ENCODE peak calls at places on chromosomes 2 and 18, in eight cellular contexts. Q is cardiac muscle cell, M is kidney epithelial cell, F is fibroblast of lung, H is right lobe of liver, S is tibial artery, W is IMR-90, B is upper lobe of left lung. R is an unnamed sample.

GRCh38 chr2:33719067-33719466 is 120.0 kb upstream of the FAM98A start:
- DNase-seq in Q (no peak), M (no peak), F (no peak), H (no peak), S (no peak), W (no peak), B (no peak), R (no peak)

GRCh38 chr2:15943378-15943851 is 3.1 kb downstream of the MYCN start:
- DNase-seq in Q (peak), M (no peak), F (no peak), H (no peak), S (no peak), W (no peak), B (no peak), R (no peak)

GRCh38 chr2:233430091-233430490 is 75.8 kb downstream of the DGKD start:
- DNase-seq in Q (no peak), M (no peak), F (no peak), H (no peak), S (no peak), W (peak), B (no peak), R (no peak)

GRCh38 chr2:198113316-198113715 is 308.9 kb downstream of the PLCL1 start:
- DNase-seq in Q (no peak), M (no peak), F (no peak), H (no peak), S (no peak), W (no peak), B (no peak), R (no peak)

GRCh38 chr2:132567682-132568081 is 102.3 kb downstream of the LYPD1 start:
- DNase-seq in Q (no peak), M (no peak), F (no peak), H (no peak), S (no peak), W (no peak), B (no peak), R (no peak)

GRCh38 chr2:47201224-47201623 is 46.1 kb upstream of the STPG4 start:
- DNase-seq in Q (no peak), M (no peak), F (peak), H (no peak), S (no peak), W (peak), B (no peak), R (peak)

GRCh38 chr2:20186078-20186854 is 38.7 kb downstream of the SDC1 start:
- DNase-seq in Q (peak), M (peak), F (no peak), H (peak), S (no peak), W (peak), B (peak), R (peak)

GRCh38 chr2:203675086-203675485 is 31.4 kb upstream of the CD28 start:
- DNase-seq in Q (no peak), M (no peak), F (no peak), H (no peak), S (no peak), W (peak), B (no peak), R (peak)

GRCh38 chr2:231926180-231926741 is at the start of gene NPPC:
- DNase-seq in Q (peak), M (no peak), F (peak), H (no peak), S (peak), W (peak), B (no peak), R (peak)

GRCh38 chr2:121907905-121908304 is 152.5 kb downstream of the TSN start:
- DNase-seq in Q (peak), M (no peak), F (no peak), H (no peak), S (peak), W (no peak), B (no peak), R (no peak)

GRCh38 chr18:42850174-42850766 is 265.2 kb downstream of the RIT2 start:
- DNase-seq in Q (no peak), M (no peak), F (no peak), H (no peak), S (no peak), W (no peak), B (no peak), R (no peak)

GRCh38 chr2:54691439-54692135 is 31.9 kb upstream of the EML6 start:
- DNase-seq in Q (no peak), M (no peak), F (no peak), H (no peak), S (no peak), W (no peak), B (no peak), R (no peak)

GRCh38 chr18:57748770-57749603 is 54.1 kb downstream of the ATP8B1 start:
- DNase-seq in Q (no peak), M (peak), F (peak), H (no peak), S (no peak), W (peak), B (peak), R (peak)

GRCh38 chr2:150997702-150998480 is 263.8 kb downstream of the RBM43 start:
- DNase-seq in Q (no peak), M (no peak), F (peak), H (no peak), S (no peak), W (no peak), B (no peak), R (no peak)

GRCh38 chr2:105410554-105410953 is 11.7 kb upstream of the FHL2 start:
- DNase-seq in Q (no peak), M (no peak), F (no peak), H (no peak), S (no peak), W (peak), B (no peak), R (peak)

GRCh38 chr2:144948205-144948855 is 428.4 kb upstream of the ZEB2 start:
- DNase-seq in Q (no peak), M (no peak), F (no peak), H (no peak), S (no peak), W (no peak), B (no peak), R (no peak)

GRCh38 chr2:12741361-12741760 is 24.6 kb downstream of the TRIB2 start:
- DNase-seq in Q (no peak), M (no peak), F (no peak), H (no peak), S (no peak), W (no peak), B (no peak), R (no peak)

GRCh38 chr2:39099820-39100728 is 20.8 kb downstream of the SOS1 start:
- DNase-seq in Q (no peak), M (no peak), F (no peak), H (no peak), S (no peak), W (peak), B (no peak), R (peak)

GRCh38 chr2:95799892-95800291 is 191.7 kb downstream of the ANKRD36C start:
- DNase-seq in Q (no peak), M (no peak), F (no peak), H (peak), S (no peak), W (no peak), B (no peak), R (no peak)

GRCh38 chr2:112698834-112699515 is 21.8 kb upstream of the NT5DC4 start:
- DNase-seq in Q (no peak), M (no peak), F (no peak), H (no peak), S (no peak), W (no peak), B (no peak), R (no peak)

GRCh38 chr2:151021747-151022450 is 239.8 kb downstream of the RBM43 start:
- DNase-seq in Q (no peak), M (no peak), F (no peak), H (no peak), S (no peak), W (no peak), B (no peak), R (peak)

GRCh38 chr2:38620282-38620977 is 17.7 kb upstream of the HNRNPLL start:
- DNase-seq in Q (no peak), M (no peak), F (peak), H (no peak), S (no peak), W (peak), B (no peak), R (peak)

GRCh38 chr18:49020621-49021021 is 69.9 kb upstream of the SMAD7 start:
- DNase-seq in Q (no peak), M (no peak), F (no peak), H (no peak), S (no peak), W (peak), B (peak), R (peak)

GRCh38 chr2:11329759-11330158 is 14.7 kb downstream of the ROCK2 start:
- DNase-seq in Q (no peak), M (no peak), F (peak), H (no peak), S (no peak), W (peak), B (no peak), R (peak)

GRCh38 chr2:228048838-228049490 is 132.5 kb downstream of the SPHKAP start:
- DNase-seq in Q (peak), M (no peak), F (peak), H (no peak), S (no peak), W (peak), B (peak), R (peak)

GRCh38 chr2:148936857-148937450 is 61.9 kb downstream of the KIF5C start:
- DNase-seq in Q (no peak), M (no peak), F (no peak), H (no peak), S (no peak), W (no peak), B (no peak), R (peak)

GRCh38 chr2:59774821-59775463 is 778.5 kb downstream of the BCL11A start:
- DNase-seq in Q (no peak), M (no peak), F (no peak), H (no peak), S (no peak), W (no peak), B (no peak), R (no peak)

GRCh38 chr2:59770651-59771050 is 782.8 kb downstream of the BCL11A start:
- DNase-seq in Q (no peak), M (no peak), F (no peak), H (no peak), S (no peak), W (no peak), B (no peak), R (no peak)
- H3K4me3 ChIP-seq in Q (no peak), M (no peak), F (no peak), H (no peak), S (no peak), W (no peak), B (no peak), R (no peak)

GRCh38 chr18:75041586-75041985 is 167.4 kb downstream of the PTGR3 start:
- DNase-seq in Q (no peak), M (no peak), F (peak), H (no peak), S (no peak), W (peak), B (no peak), R (peak)
- TF ChIP-seq CTCF in Q (peak), M (peak), F (peak), H (peak), S (peak), W (peak), B (no peak), R (peak)

GRCh38 chr18:50281972-50282520 is 723 bp upstream of the MBD1 start:
- DNase-seq in Q (no peak), M (no peak), F (no peak), H (no peak), S (no peak), W (no peak), B (no peak), R (no peak)

GRCh38 chr18:50280707-50281294 is 522 bp downstream of the MBD1 start:
- DNase-seq in Q (no peak), M (no peak), F (no peak), H (no peak), S (no peak), W (no peak), B (no peak), R (no peak)

GRCh38 chr18:50277935-50278334 is 3.4 kb downstream of the MBD1 start:
- DNase-seq in Q (no peak), M (no peak), F (peak), H (no peak), S (no peak), W (peak), B (no peak), R (peak)

GRCh38 chr18:50281295-50281971 is at the start of gene MBD1:
- DNase-seq in Q (peak), M (peak), F (peak), H (peak), S (peak), W (peak), B (peak), R (peak)

DNA sequence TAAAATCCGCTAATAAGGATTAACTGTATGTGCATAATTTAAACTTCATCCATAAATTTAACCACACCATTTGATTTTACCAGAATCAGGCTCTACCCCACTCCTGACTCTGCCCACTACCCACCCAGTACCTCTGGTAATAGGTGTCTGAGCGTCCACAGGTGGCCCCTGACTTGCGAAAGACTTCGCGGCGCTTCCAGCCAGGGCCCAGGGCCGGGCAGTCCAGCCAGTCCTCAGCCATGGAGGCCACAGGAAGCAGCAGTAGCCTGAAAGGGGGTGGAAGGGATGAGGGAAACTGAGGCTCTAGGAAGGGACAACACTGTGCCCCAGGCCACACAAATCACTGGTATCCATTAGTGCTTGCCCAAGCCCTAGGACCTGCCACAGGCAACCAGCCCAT is 1.6 kb downstream of the MBD1 start:
- DNase-seq in Q (no peak), M (no peak), F (no peak), H (no peak), S (no peak), W (no peak), B (no peak), R (no peak)
- H3K4me3 ChIP-seq in Q (peak), M (no peak), F (no peak), H (no peak), S (peak), W (no peak), B (peak), R (peak)

GRCh38 chr2:116915673-116916072 is 898.8 kb upstream of the DDX18 start:
- DNase-seq in Q (no peak), M (no peak), F (no peak), H (no peak), S (no peak), W (no peak), B (no peak), R (no peak)

GRCh38 chr2:116917196-116917595 is 897.3 kb upstream of the DDX18 start:
- DNase-seq in Q (no peak), M (no peak), F (no peak), H (no peak), S (no peak), W (no peak), B (no peak), R (no peak)

GRCh38 chr2:116922414-116922813 is 892.1 kb upstream of the DDX18 start:
- DNase-seq in Q (no peak), M (no peak), F (no peak), H (no peak), S (no peak), W (no peak), B (no peak), R (no peak)

GRCh38 chr2:116924509-116924908 is 890.0 kb upstream of the DDX18 start:
- DNase-seq in Q (no peak), M (no peak), F (no peak), H (no peak), S (no peak), W (no peak), B (no peak), R (no peak)

GRCh38 chr2:116918574-116918973 is 895.9 kb upstream of the DDX18 start:
- DNase-seq in Q (no peak), M (no peak), F (no peak), H (no peak), S (no peak), W (no peak), B (no peak), R (no peak)
- TF ChIP-seq CTCF in Q (no peak), M (no peak), F (no peak), H (no peak), S (no peak), W (no peak), B (no peak), R (no peak)

GRCh38 chr2:74390601-74391000 is 10.5 kb upstream of the DCTN1 start:
- DNase-seq in Q (no peak), M (no peak), F (no peak), H (no peak), S (no peak), W (no peak), B (no peak), R (no peak)
- H3K4me3 ChIP-seq in Q (peak), M (peak), F (peak), H (peak), S (peak), W (peak), B (peak), R (peak)

GRCh38 chr2:36087344-36087743 is 268.2 kb upstream of the CRIM1 start:
- DNase-seq in Q (no peak), M (no peak), F (no peak), H (no peak), S (no peak), W (no peak), B (no peak), R (no peak)

GRCh38 chr2:36088716-36089328 is 266.8 kb upstream of the CRIM1 start:
- DNase-seq in Q (no peak), M (no peak), F (no peak), H (no peak), S (no peak), W (no peak), B (no peak), R (no peak)
- TF ChIP-seq CTCF in Q (no peak), M (no peak), F (no peak), H (no peak), S (no peak), W (no peak), B (no peak), R (no peak)

GRCh38 chr2:162747974-162748373 is 90.6 kb downstream of the KCNH7 start:
- DNase-seq in Q (no peak), M (no peak), F (no peak), H (no peak), S (no peak), W (no peak), B (no peak), R (no peak)

GRCh38 chr2:162748566-162749215 is 89.9 kb downstream of the KCNH7 start:
- DNase-seq in Q (no peak), M (no peak), F (no peak), H (no peak), S (no peak), W (no peak), B (no peak), R (no peak)

GRCh38 chr2:162749456-162749855 is 89.1 kb downstream of the KCNH7 start:
- DNase-seq in Q (no peak), M (no peak), F (no peak), H (no peak), S (no peak), W (no peak), B (no peak), R (no peak)

GRCh38 chr2:162750033-162750432 is 88.5 kb downstream of the KCNH7 start:
- DNase-seq in Q (no peak), M (no peak), F (no peak), H (no peak), S (no peak), W (no peak), B (no peak), R (no peak)
- H3K4me3 ChIP-seq in Q (no peak), M (no peak), F (no peak), H (no peak), S (no peak), W (no peak), B (no peak), R (no peak)

GRCh38 chr2:9555338-9556120 is at the start of gene ADAM17:
- DNase-seq in Q (peak), M (peak), F (peak), H (peak), S (peak), W (peak), B (peak), R (peak)
- TF ChIP-seq CTCF in Q (peak), M (peak), F (peak), H (no peak), S (peak), W (peak), B (peak), R (peak)

DNA sequence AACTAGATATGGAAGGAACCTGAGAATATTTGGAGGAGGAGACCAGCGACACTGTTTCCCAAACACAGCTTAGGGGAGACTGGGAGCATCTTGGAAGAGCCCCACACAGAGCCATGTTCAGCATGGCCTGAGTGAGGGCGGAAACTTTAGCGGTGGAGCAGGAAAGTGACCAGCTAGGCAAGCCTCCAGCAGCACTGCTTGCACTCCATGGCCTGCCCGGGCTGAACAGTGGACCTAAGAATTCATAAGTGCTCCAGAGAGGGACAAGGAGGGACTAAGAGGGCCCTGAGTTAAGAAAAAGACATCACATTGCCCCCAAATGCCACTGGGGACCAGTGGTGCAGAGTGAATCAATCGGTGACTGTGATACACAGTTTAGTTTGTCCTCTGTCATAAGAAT is 566.4 kb downstream of the TNS1 start:
- DNase-seq in Q (peak), M (no peak), F (no peak), H (no peak), S (peak), W (no peak), B (no peak), R (no peak)
- H3K4me3 ChIP-seq in Q (no peak), M (no peak), F (no peak), H (no peak), S (no peak), W (no peak), B (no peak), R (no peak)

R was measured in choroid plexus epithelial cell.